ENCODE peak calls at places on chromosomes 1 and 21, in seven cellular contexts. L, I, B, Q, E, Z and G are unnamed samples.
A peak's percentile ranks its signal among the peaks of the same experiment; 100 is the strongest.

GRCh38 chr21:28253378-28253777 is 739.3 kb downstream of the LTN1 start:
- DNase-seq in L (no peak), E (no peak), Q (no peak), B (no peak), Z (no peak), I (no peak), G (no peak)

GRCh38 chr1:38558476-38559179 is 300.9 kb downstream of the RRAGC start:
- DNase-seq in E (no peak), Z (no peak), Q (no peak), L (peak; percentile 22), I (no peak), B (no peak), G (no peak)

GRCh38 chr1:43338001-43338400 is 383 bp downstream of the MPL start:
- DNase-seq in Q (no peak), I (no peak), L (no peak), Z (no peak), B (no peak), E (no peak), G (no peak)

GRCh38 chr1:169236143-169236542 is 129.7 kb downstream of the ATP1B1 start:
- DNase-seq in Q (no peak), I (no peak), Z (no peak), E (no peak), L (no peak), B (peak; percentile 56), G (no peak)

GRCh38 chr1:208449951-208450350 is 205.8 kb upstream of the PLXNA2 start:
- DNase-seq in L (no peak), I (no peak), E (no peak), Z (no peak), B (peak; percentile 68), Q (no peak), G (no peak)

GRCh38 chr21:28333455-28334108 is 659.1 kb downstream of the LTN1 start:
- DNase-seq in E (no peak), B (no peak), Z (no peak), I (no peak), Q (no peak), L (no peak), G (no peak)

GRCh38 chr1:185670187-185670627 is 64.0 kb upstream of the HMCN1 start:
- DNase-seq in Z (no peak), Q (no peak), L (peak; percentile 61), B (peak; percentile 75), E (no peak), I (no peak), G (peak; percentile 33)

GRCh38 chr1:31670583-31670944 is 25.9 kb upstream of the PEF1 start:
- DNase-seq in Q (peak; percentile 24), L (no peak), E (no peak), I (no peak), Z (no peak), B (no peak), G (no peak)

GRCh38 chr21:41643246-41643966 is 123.4 kb downstream of the RIPK4 start:
- DNase-seq in E (no peak), Z (no peak), I (no peak), B (no peak), Q (no peak), L (no peak), G (no peak)

GRCh38 chr1:31891280-31891679 is 46.9 kb downstream of the PTP4A2 start:
- DNase-seq in Q (no peak), B (no peak), I (no peak), L (no peak), E (no peak), Z (no peak), G (no peak)

GRCh38 chr1:240271081-240271480 is 179.4 kb downstream of the FMN2 start:
- DNase-seq in B (no peak), Q (no peak), E (no peak), L (no peak), I (no peak), Z (no peak), G (no peak)

GRCh38 chr1:14710331-14710730 is 111.8 kb downstream of the KAZN start:
- DNase-seq in Q (no peak), E (no peak), L (no peak), Z (no peak), I (no peak), B (no peak), G (no peak)

GRCh38 chr1:14704846-14705245 is 106.4 kb downstream of the KAZN start:
- DNase-seq in E (no peak), B (no peak), L (no peak), I (no peak), Z (no peak), Q (no peak), G (no peak)

GRCh38 chr1:14707774-14708450 is 109.4 kb downstream of the KAZN start:
- DNase-seq in Z (no peak), I (no peak), L (no peak), B (no peak), Q (no peak), E (no peak), G (no peak)

GRCh38 chr1:14705824-14706223 is 107.3 kb downstream of the KAZN start:
- DNase-seq in L (no peak), E (no peak), Z (no peak), Q (no peak), B (no peak), I (no peak), G (no peak)

DNA sequence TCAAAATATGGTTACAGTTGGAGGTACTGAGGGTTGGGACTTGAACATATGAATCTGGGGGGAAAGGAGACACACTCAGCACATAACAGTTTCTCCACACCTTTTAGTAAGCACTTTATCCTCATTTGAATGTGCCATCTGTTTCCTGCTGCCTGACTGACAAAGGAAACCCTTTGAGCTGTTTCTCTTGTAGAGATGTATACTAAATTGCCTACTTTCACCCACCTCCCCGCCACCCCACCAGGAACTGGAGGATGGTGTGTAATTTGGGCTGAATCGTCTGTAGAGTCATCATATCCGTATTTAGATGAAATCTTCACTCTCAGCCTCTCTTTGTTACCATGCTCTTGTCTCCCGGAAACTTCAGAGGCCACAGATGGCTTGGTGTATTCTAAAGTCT is 108.2 kb downstream of the KAZN start:
- DNase-seq in E (no peak), Z (no peak), Q (no peak), B (no peak), I (no peak), L (no peak), G (no peak)
- H3K9me3 ChIP-seq in E (peaks cover 3% of the 10 kb centered on the region), Z (no peaks in the 10 kb centered on the region), Q (no peaks in the 10 kb centered on the region), B (no peaks in the 10 kb centered on the region), I (no peaks in the 10 kb centered on the region), L (no peaks in the 10 kb centered on the region), G (no peaks in the 10 kb centered on the region)

GRCh38 chr21:44648557-44649311 is 2.5 kb downstream of the KRTAP10-11 start:
- DNase-seq in I (no peak), E (no peak), L (no peak), B (no peak), Z (no peak), Q (no peak), G (no peak)
- H3K9me3 ChIP-seq in I (no peaks in the 10 kb centered on the region), E (peaks cover 4% of the 10 kb centered on the region), L (no peaks in the 10 kb centered on the region), B (no peaks in the 10 kb centered on the region), Z (peaks cover 6% of the 10 kb centered on the region), Q (no peaks in the 10 kb centered on the region), G (no peaks in the 10 kb centered on the region)

DNA sequence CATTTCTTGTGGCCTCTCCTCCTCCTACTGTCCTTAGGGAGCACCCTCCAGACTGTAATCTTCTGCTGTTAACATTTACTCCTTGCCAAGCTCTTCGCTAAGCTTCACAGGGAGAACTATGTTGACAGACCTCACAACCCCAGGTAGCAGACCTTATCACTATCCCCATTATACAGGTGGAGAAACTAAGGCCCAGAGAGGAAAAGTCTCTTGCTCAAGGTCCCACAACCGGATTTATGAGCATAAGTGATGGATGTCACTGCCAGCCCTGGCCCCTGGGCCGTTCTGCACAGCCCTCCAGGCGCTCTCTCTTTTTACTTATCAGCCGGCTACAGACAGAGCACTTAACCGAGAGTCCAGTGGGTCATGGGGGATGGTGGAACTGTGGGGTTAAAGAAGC is 18.1 kb downstream of the LYPD8 start:
- DNase-seq in E (no peak), Q (no peak), B (no peak), I (no peak), L (no peak), Z (no peak), G (no peak)
- H3K9me3 ChIP-seq in E (peaks cover 46% of the 10 kb centered on the region), Q (no peaks in the 10 kb centered on the region), B (no peaks in the 10 kb centered on the region), I (no peaks in the 10 kb centered on the region), L (no peaks in the 10 kb centered on the region), Z (peaks cover 5% of the 10 kb centered on the region), G (no peaks in the 10 kb centered on the region)

GRCh38 chr21:10464975-10465374 is 56.4 kb upstream of the TPTE start:
- DNase-seq in I (no peak), E (no peak), Z (no peak), B (no peak), Q (no peak), L (no peak), G (no peak)

GRCh38 chr21:10463156-10463555 is 58.2 kb upstream of the TPTE start:
- DNase-seq in E (no peak), Z (no peak), I (no peak), Q (no peak), B (no peak), L (no peak), G (no peak)

GRCh38 chr21:10466200-10466599 is 55.2 kb upstream of the TPTE start:
- DNase-seq in B (no peak), L (no peak), I (no peak), E (no peak), Z (no peak), Q (no peak), G (no peak)
- H3K9me3 ChIP-seq in B (no peaks in the 10 kb centered on the region), L (no peaks in the 10 kb centered on the region), I (no peaks in the 10 kb centered on the region), E (peaks cover 10% of the 10 kb centered on the region), Z (peaks cover 7% of the 10 kb centered on the region), Q (no peaks in the 10 kb centered on the region), G (peaks cover 4% of the 10 kb centered on the region)

GRCh38 chr1:5725406-5725805 is 266.8 kb downstream of the NPHP4 start:
- DNase-seq in Q (no peak), L (no peak), I (no peak), B (no peak), Z (no peak), E (no peak), G (no peak)
- H3K9me3 ChIP-seq in Q (no peaks in the 10 kb centered on the region), L (no peaks in the 10 kb centered on the region), I (no peaks in the 10 kb centered on the region), B (no peaks in the 10 kb centered on the region), Z (no peaks in the 10 kb centered on the region), E (no peaks in the 10 kb centered on the region), G (no peaks in the 10 kb centered on the region)